ENCODE peak calls at places on chromosomes 1 and 21, in seven cellular contexts. T is GM12892, C is K562, A is H1, U is HepG2, S is SK-N-SH, E is GM12878. K is an unnamed sample.

GRCh38 chr1:177315270-177315669 is 144.5 kb downstream of the BRINP2 start:
- DNase-seq in T (no peak), C (no peak), A (no peak), U (no peak), S (no peak), E (no peak), K (no peak)

GRCh38 chr21:36254106-36254941 is 65.7 kb upstream of the MORC3 start:
- DNase-seq in T (no peak), C (no peak), A (no peak), U (peak), S (no peak), E (no peak), K (no peak)

GRCh38 chr1:9724706-9725476 is 73.4 kb downstream of the PIK3CD start:
- DNase-seq in T (peak), C (peak), A (peak), U (peak), S (peak), E (no peak), K (peak)

GRCh38 chr1:154943649-154944421 is 7.3 kb upstream of the PMVK start:
- DNase-seq in T (no peak), C (peak), A (peak), U (no peak), S (peak), E (no peak), K (no peak)

GRCh38 chr21:26513212-26513611 is 59.9 kb downstream of the CYYR1 start:
- DNase-seq in T (no peak), C (no peak), A (no peak), U (no peak), S (no peak), E (no peak), K (no peak)

GRCh38 chr1:145690587-145691558 is 16.3 kb downstream of the PDZK1 start:
- DNase-seq in T (peak), C (no peak), A (no peak), U (peak), S (no peak), E (peak), K (peak)

GRCh38 chr1:27109103-27109822 is 45.7 kb downstream of the SLC9A1 start:
- DNase-seq in T (no peak), C (peak), A (peak), U (peak), S (no peak), E (no peak), K (no peak)

GRCh38 chr1:183238071-183238470 is 52.0 kb downstream of the LAMC2 start:
- DNase-seq in T (no peak), C (no peak), A (no peak), U (no peak), S (no peak), E (no peak), K (no peak)

GRCh38 chr1:67040405-67040804 is 13.5 kb downstream of the SLC35D1 start:
- DNase-seq in T (no peak), C (no peak), A (no peak), U (no peak), S (no peak), E (no peak), K (no peak)

GRCh38 chr1:230215049-230215448 is 148.0 kb downstream of the GALNT2 start:
- DNase-seq in T (no peak), C (no peak), A (no peak), U (peak), S (no peak), E (no peak), K (no peak)

GRCh38 chr1:153748903-153749302 is 21.1 kb downstream of the INTS3 start:
- DNase-seq in T (no peak), C (no peak), A (no peak), U (no peak), S (no peak), E (no peak), K (no peak)

GRCh38 chr1:119731060-119731459 is 19.3 kb downstream of the PHGDH start:
- DNase-seq in T (no peak), C (no peak), A (no peak), U (no peak), S (no peak), E (no peak), K (no peak)

GRCh38 chr1:10082785-10083479 is 50.2 kb downstream of the UBE4B start:
- DNase-seq in T (no peak), C (no peak), A (no peak), U (no peak), S (no peak), E (no peak), K (no peak)

GRCh38 chr1:236144446-236145150 is 2.3 kb downstream of the GPR137B start:
- DNase-seq in T (no peak), C (no peak), A (no peak), U (no peak), S (peak), E (no peak), K (no peak)

GRCh38 chr1:2152914-2153313 is 41.7 kb downstream of the FAAP20 start:
- DNase-seq in T (no peak), C (no peak), A (no peak), U (no peak), S (no peak), E (no peak), K (no peak)

GRCh38 chr1:180881806-180882509 is 30.7 kb upstream of the KIAA1614 start:
- DNase-seq in T (no peak), C (peak), A (no peak), U (peak), S (peak), E (no peak), K (no peak)

GRCh38 chr1:119008483-119009299 is 20.5 kb upstream of the TBX15 start:
- DNase-seq in T (no peak), C (peak), A (peak), U (peak), S (peak), E (peak), K (no peak)

DNA sequence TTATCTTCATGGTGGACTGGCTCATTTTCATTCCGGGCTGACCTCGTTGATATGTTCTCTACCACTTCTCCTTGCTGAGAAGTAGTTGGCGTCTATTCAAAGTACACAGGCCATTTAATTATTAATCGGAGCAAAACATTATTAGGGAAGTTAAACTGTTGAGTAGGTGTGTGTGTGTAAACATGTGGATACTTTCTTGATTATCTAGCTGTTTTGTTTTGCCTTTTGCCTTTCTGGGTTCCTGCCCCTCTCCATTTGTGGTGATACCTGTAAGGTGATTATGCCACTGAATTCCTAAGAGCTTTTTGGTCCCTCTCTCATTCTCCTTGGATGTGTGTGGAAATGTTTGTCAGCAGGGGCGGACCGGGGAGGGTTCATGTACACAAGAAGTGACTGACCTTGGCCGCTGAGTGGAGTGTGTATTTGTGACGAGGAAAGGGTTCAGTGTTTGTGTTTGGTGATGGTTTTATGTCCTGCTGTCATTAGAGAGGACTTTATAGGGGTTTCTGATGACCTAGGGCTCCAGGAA is 56.6 kb upstream of the PPP2R5A start:
- DNase-seq in T (no peak), C (no peak), A (no peak), U (peak), S (no peak), E (no peak), K (no peak)
- TF ChIP-seq TAF1 in T (no peak), C (no peak), A (no peak), U (no peak), S (no peak), E (no peak), K (no peak)

DNA sequence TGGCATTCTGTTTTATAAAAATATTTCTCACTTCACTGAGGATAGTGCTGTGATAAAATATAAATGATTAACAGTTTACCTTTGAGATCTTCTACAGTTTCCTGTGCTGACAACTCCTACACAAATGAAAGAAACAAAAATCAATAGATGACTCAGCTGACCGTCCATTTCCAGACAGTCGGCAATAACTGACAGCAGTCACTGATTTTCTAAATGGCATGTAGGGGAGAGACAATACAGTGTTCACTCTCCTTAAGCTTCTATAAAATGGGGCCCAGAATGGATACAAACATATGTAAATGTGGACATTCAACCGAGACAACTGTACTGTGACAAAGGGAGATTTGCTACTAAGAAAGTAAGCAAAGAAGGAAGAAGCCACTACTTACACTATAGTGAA is 34.3 kb downstream of the PCNX2 start:
- DNase-seq in T (no peak), C (no peak), A (no peak), U (peak), S (no peak), E (peak), K (no peak)
- TF ChIP-seq TAF1 in T (no peak), C (no peak), A (no peak), U (no peak), S (no peak), E (no peak), K (no peak)

DNA sequence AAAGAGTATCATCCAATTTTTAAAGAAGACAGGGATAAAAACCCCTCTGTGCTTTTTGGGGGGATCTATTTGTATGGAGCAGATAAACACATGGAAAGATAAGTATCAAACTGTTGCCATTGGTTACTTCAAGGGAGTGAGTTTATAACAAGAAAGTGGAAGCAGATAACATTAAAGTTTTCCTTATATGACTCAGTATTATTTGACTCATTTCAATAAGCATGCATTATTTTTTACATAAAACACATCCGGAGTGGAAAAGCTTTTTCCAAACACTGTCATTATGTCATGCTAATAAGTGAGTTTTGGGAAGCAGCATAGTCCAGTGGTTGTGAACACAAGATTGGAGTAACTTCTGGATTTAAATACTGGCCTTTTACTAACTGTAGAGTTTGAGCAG is 452.2 kb downstream of the LTN1 start:
- DNase-seq in T (no peak), C (no peak), A (no peak), U (no peak), S (no peak), E (no peak), K (no peak)
- TF ChIP-seq TAF1 in T (no peak), C (no peak), A (no peak), U (no peak), S (no peak), E (no peak), K (no peak)

GRCh38 chr1:85575363-85575995 is 5.1 kb upstream of the CCN1 start:
- DNase-seq in T (no peak), C (no peak), A (peak), U (no peak), S (no peak), E (no peak), K (no peak)

GRCh38 chr1:85576642-85577420 is 3.7 kb upstream of the CCN1 start:
- DNase-seq in T (peak), C (peak), A (peak), U (peak), S (peak), E (no peak), K (peak)

GRCh38 chr1:85578321-85579295 is 2.0 kb upstream of the CCN1 start:
- DNase-seq in T (no peak), C (no peak), A (peak), U (peak), S (peak), E (no peak), K (no peak)

GRCh38 chr1:85577421-85578320 is 2.9 kb upstream of the CCN1 start:
- DNase-seq in T (no peak), C (no peak), A (peak), U (no peak), S (peak), E (no peak), K (peak)

GRCh38 chr1:85576256-85576641 is 4.3 kb upstream of the CCN1 start:
- DNase-seq in T (no peak), C (no peak), A (peak), U (no peak), S (no peak), E (no peak), K (no peak)
- TF ChIP-seq TAF1 in T (no peak), C (no peak), A (no peak), U (no peak), S (no peak), E (no peak), K (no peak)

GRCh38 chr1:206809504-206810084 is 37.3 kb upstream of the IL10 start:
- DNase-seq in T (no peak), C (no peak), A (no peak), U (peak), S (no peak), E (no peak), K (no peak)
- TF ChIP-seq TAF1 in T (no peak), C (no peak), A (no peak), U (no peak), S (no peak), E (no peak), K (no peak)

DNA sequence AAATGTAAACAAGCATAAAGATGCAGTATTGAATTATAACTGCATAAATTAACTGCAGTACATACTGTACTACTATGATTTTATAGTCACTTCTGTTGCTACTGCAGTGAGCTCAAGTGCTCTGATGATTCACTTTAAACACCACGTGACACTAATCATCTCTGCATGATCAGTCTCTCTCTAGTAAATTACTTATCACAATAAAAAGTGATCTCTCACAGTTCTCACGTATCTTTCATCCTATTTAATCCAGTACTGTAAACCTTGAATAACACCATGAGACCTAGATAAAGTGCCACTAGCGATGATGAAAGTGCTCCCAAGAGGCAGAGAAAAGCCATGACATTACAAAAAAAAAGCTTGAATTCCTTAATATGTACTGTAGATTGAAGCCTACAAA is 1242.0 kb downstream of the AMY1C start:
- DNase-seq in T (no peak), C (no peak), A (no peak), U (no peak), S (no peak), E (no peak), K (no peak)
- TF ChIP-seq TAF1 in T (no peak), C (no peak), A (no peak), U (no peak), S (no peak), E (no peak), K (no peak)

GRCh38 chr1:51829058-51829457 is 49.5 kb downstream of the NRDC start:
- DNase-seq in T (no peak), C (no peak), A (no peak), U (no peak), S (no peak), E (no peak), K (no peak)
- TF ChIP-seq TAF1 in T (no peak), C (no peak), A (no peak), U (no peak), S (no peak), E (no peak), K (no peak)

DNA sequence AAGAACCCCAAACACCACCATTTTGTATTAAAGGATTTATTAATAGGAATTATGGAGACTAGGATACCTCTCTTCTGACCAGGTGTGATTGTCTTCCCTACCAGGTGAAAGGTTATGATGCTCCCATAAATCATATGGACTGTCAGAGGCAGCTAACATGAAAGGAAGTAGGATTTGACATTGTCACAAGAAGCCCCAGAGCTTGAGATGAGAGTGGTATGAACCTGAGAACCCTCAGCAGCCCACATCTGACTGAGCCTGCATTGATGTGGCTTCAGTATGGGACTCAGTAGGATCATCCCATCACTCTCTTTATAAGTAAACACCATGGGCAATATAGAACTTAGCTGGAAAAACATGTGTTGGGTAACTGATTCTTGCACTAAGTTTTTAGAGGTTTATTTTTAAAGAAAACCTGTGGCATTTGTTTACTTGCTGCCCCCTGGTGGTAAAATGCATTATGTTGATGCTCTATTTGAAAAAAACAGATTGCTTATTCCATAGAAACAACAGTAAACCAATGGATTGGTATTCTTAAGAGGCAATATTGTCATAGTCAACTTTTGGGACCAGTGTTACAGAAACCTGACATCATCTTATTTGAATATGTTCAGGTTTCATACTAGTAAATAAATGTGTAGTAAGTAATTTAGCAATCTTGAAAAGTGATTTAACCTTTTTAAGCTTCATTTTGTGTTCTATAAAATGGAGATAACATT is 16.6 kb upstream of the CACYBP start:
- DNase-seq in T (no peak), C (peak), A (no peak), U (peak), S (peak), E (no peak), K (no peak)
- TF ChIP-seq TAF1 in T (no peak), C (no peak), A (no peak), U (no peak), S (no peak), E (no peak), K (no peak)

DNA sequence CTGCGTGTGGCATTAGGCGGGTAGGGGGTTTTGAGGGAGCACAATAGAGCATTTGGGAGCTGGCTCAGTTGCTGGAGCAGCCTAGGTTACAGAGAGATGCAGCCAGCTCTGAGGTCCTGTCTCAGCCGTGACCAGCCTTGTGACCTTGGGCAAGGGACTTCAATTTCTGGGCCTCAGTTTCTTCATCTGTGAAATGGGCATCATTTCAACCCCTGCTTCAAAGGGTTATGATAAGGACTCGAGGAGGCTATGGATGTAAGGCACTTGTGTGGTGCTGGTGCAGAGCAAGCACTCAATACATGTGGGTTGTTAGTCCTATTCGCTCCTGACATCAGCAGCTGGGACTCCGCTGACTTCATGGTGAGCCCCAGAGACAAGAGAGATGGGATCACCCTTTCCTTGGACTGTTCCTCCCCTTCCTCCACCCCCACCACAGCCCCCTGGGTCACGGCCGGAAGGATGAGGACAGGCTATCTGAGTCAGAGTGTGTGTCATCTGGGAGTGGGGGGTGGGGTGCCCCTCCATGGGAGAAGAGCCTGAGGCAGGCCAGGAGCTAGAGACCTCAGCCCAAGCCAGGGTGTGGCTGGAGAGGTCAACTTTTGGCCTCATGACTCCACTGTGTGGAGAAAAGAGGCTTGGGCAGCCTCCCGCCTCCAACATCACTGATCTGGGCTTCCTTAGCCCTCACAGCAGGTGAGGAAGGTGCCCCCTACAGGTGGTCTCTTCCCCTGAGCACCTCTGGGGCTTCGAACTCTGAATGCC is 71.4 kb upstream of the ZBTB40 start:
- DNase-seq in T (no peak), C (peak), A (no peak), U (no peak), S (no peak), E (no peak), K (no peak)
- TF ChIP-seq TAF1 in T (no peak), C (no peak), A (no peak), U (no peak), S (no peak), E (no peak), K (no peak)

GRCh38 chr1:61641578-61642336 is 83.2 kb downstream of the TM2D1 start:
- DNase-seq in T (peak), C (peak), A (peak), U (peak), S (peak), E (no peak), K (peak)
- TF ChIP-seq TAF1 in T (no peak), C (no peak), A (no peak), U (no peak), S (no peak), E (no peak), K (no peak)